ENCODE peak calls at places on chromosomes 6 and 20, in four cellular contexts. O, V, J and Y are unnamed samples. For H3K9me3, the result is how much of the 10 kb centered on the place peaks cover.

GRCh38 chr6:80586242-80586641 is 479.8 kb downstream of the BCKDHB start:
- DNase-seq in O (no peak), V (no peak), J (no peak), Y (no peak)

GRCh38 chr6:104326173-104327001 is 533.3 kb downstream of the HACE1 start:
- DNase-seq in O (no peak), V (no peak), J (no peak), Y (no peak)

GRCh38 chr6:8904754-8905153 is 469.4 kb upstream of the SLC35B3 start:
- DNase-seq in O (peak), V (no peak), J (no peak), Y (no peak)

GRCh38 chr6:130600880-130601341 is 226.3 kb upstream of the SMLR1 start:
- DNase-seq in O (no peak), V (no peak), J (no peak), Y (no peak)

GRCh38 chr20:23255658-23256385 is 94.8 kb upstream of the NXT1 start:
- DNase-seq in O (no peak), V (no peak), J (no peak), Y (no peak)

GRCh38 chr6:36430351-36430750 is 12.3 kb downstream of the PXT1 start:
- DNase-seq in O (no peak), V (no peak), J (no peak), Y (no peak)

GRCh38 chr20:17533396-17533795 is 2.2 kb upstream of the BFSP1 start:
- DNase-seq in O (peak), V (no peak), J (no peak), Y (no peak)

GRCh38 chr6:61867635-61868034 is 418.4 kb downstream of the KHDRBS2 start:
- DNase-seq in O (no peak), V (no peak), J (no peak), Y (peak)

GRCh38 chr20:7399575-7399974 is 540.7 kb downstream of the HAO1 start:
- DNase-seq in O (no peak), V (no peak), J (no peak), Y (no peak)

GRCh38 chr6:136290406-136291010 is 862 bp upstream of the BCLAF1 start:
- DNase-seq in O (peak), V (peak), J (peak), Y (peak)

GRCh38 chr6:96491926-96492325 is 29.7 kb upstream of the UFL1 start:
- DNase-seq in O (no peak), V (no peak), J (no peak), Y (no peak)
- H3K9me3 ChIP-seq in O (under half), V (under half), J (under half), Y (under half)

GRCh38 chr6:117776441-117776840 is 101.2 kb downstream of the NUS1 start:
- DNase-seq in O (no peak), V (no peak), J (no peak), Y (no peak)
- TF ChIP-seq CTCF in O (no peak), V (no peak), J (no peak), Y (no peak)

DNA sequence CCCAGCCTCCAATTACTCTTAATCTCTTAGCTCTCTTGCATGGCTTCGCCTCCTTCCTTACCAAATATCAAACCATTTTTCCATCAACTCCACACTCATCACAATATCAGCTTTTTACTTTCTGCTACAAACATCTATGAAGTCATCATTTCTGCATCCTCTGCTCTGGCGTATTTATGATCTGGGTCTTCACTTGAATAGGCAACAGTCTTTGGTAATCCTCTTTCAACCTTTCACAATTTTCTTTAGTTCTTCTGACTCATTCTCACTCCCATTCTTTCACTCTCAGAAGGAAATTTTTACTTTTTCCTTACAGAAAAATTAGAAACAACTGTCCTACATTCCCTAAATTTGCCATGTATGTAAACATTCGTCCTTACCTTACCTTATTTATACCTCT is 522.4 kb downstream of the HDGFL1 start:
- DNase-seq in O (no peak), V (no peak), J (no peak), Y (no peak)
- H3K9me3 ChIP-seq in O (under half), V (under half), J (under half), Y (under half)

DNA sequence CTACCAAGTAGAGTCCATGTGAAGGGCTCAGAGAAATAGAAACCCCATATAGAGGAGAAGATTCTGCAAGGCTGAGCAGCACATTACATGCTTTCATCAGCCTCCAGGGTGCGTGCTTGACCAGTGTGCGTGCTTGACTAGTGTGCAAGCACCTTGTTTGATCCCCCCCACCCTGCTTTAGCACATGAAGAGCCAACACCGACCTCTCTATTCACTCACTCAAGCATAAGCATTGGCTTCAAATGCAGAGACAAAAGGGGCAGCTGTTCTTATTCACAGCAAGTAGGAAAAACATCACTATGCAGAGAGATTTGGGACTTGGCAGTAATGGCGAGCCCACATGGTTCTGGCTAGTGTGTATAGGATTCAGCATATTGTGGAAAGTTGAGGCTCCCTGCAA is 278.7 kb upstream of the RNF217 start:
- DNase-seq in O (no peak), V (no peak), J (no peak), Y (no peak)
- TF ChIP-seq CTCF in O (no peak), V (no peak), J (no peak), Y (no peak)

GRCh38 chr20:59139998-59140397 is 23.6 kb upstream of the ZNF831 start:
- DNase-seq in O (no peak), V (no peak), J (no peak), Y (no peak)

GRCh38 chr20:59135093-59135492 is 28.5 kb upstream of the ZNF831 start:
- DNase-seq in O (no peak), V (no peak), J (no peak), Y (no peak)

GRCh38 chr20:59137532-59137931 is 26.1 kb upstream of the ZNF831 start:
- DNase-seq in O (no peak), V (no peak), J (no peak), Y (no peak)

GRCh38 chr20:59136027-59136426 is 27.6 kb upstream of the ZNF831 start:
- DNase-seq in O (no peak), V (no peak), J (no peak), Y (no peak)

GRCh38 chr20:59138114-59138602 is 25.5 kb upstream of the ZNF831 start:
- DNase-seq in O (no peak), V (no peak), J (no peak), Y (no peak)
- H3K9me3 ChIP-seq in O (under half), V (under half), J (under half), Y (under half)

GRCh38 chr6:166381733-166382499 is 824 bp downstream of the MPC1 start:
- DNase-seq in O (peak), V (no peak), J (peak), Y (peak)
- TF ChIP-seq CTCF in O (peak), V (peak), J (peak), Y (peak)

DNA sequence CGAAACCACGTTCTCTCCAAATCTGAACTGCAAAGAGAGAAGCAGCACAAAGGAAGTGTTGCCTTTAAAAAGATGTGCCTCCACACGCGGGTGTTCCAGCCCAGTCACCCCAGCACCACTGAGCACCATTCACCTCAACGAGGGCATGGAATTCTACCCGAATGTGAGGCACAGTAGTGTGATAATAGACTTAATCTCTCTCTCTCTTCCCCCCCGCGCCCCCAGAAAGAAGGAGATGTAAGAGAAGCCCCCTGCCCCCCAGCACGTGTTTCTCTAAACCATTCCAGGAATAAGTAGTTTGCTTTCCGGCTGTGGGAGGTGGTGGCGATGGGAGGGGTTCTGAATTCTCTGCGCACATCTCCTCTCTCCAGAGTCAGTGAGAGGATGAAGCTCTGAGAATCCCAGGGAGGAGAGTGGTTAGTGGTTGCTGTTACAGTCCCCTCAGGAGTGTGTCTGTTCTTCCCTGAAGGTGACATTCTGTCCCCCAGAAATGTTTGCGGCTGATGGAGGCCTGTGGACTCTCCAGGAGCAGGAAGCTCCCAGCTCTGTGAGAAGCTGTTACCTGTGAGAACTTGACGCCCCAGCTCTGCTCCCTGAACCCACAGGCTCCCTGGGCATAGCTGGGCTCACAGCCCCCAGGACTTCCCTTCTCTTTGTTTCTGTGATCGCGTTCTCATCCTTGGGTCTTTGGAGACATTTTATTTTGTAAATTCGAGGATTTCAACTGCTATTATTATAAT is 23.5 kb upstream of the IRF4 start:
- DNase-seq in O (no peak), V (no peak), J (peak), Y (no peak)
- H3K9me3 ChIP-seq in O (under half), V (under half), J (under half), Y (under half)

GRCh38 chr20:43857127-43857526 is 57.5 kb upstream of the TOX2 start:
- DNase-seq in O (no peak), V (no peak), J (no peak), Y (no peak)
- TF ChIP-seq CTCF in O (no peak), V (no peak), J (no peak), Y (no peak)

DNA sequence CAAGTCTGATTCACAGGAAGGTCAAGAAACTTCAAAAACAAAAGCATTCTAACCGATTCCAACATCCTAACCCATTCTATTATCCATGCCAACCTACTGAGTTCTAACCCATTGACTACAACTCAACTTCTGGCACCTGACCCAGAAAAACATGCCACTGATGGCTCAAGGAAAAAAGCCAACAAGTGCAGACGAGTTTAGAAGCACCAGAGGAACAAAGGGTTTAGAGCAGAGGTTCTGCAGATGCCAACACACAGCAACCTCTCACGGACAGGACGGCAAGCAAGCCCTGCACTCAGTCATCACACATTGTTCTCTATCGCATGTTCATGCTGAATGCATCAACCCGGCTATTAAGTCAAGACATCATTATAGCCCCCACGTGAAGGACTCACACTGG is 25.2 kb upstream of the MC3R start:
- DNase-seq in O (no peak), V (no peak), J (no peak), Y (no peak)
- H3K9me3 ChIP-seq in O (under half), V (under half), J (under half), Y (under half)